ENCODE peak calls at places on chromosome 10, in seven cellular contexts. P is transverse colon, X is suprapubic skin, J is body of pancreas, D is ovary, R is spleen, H is stomach. A is an unnamed sample.

GRCh38 chr10:34581871-34582532 is 233.1 kb downstream of the PARD3 start:
- DNase-seq in P (no peak), X (no peak), J (no peak), D (no peak), R (no peak), H (no peak), A (no peak)

GRCh38 chr10:35352508-35352907 is 16.2 kb downstream of the CCNY start:
- DNase-seq in P (no peak), X (no peak), J (no peak), D (no peak), R (no peak), H (no peak), A (no peak)

GRCh38 chr10:28841625-28842024 is 164.3 kb downstream of the BAMBI start:
- DNase-seq in P (no peak), X (no peak), J (no peak), D (no peak), R (no peak), H (no peak), A (no peak)

GRCh38 chr10:93280699-93281366 is 201.3 kb downstream of the MYOF start:
- DNase-seq in P (no peak), X (no peak), J (no peak), D (no peak), R (no peak), H (no peak), A (no peak)

GRCh38 chr10:75016290-75016689 is 95.2 kb upstream of the SAMD8 start:
- DNase-seq in P (no peak), X (no peak), J (no peak), D (no peak), R (no peak), H (no peak), A (no peak)

GRCh38 chr10:49484501-49485230 is 54.3 kb downstream of the ERCC6 start:
- DNase-seq in P (no peak), X (no peak), J (no peak), D (no peak), R (no peak), H (no peak), A (no peak)

GRCh38 chr10:50582061-50582460 is 41.7 kb downstream of the SGMS1 start:
- DNase-seq in P (no peak), X (no peak), J (no peak), D (no peak), R (no peak), H (no peak), A (no peak)

GRCh38 chr10:47438857-47439474 is 44.9 kb downstream of the ANXA8 start:
- DNase-seq in P (peak), X (peak), J (peak), D (no peak), R (peak), H (peak), A (peak)

GRCh38 chr10:72285972-72286521 is 12.3 kb downstream of the DDIT4 start:
- DNase-seq in P (no peak), X (no peak), J (no peak), D (no peak), R (no peak), H (no peak), A (no peak)

GRCh38 chr10:3848768-3849643 is 64.0 kb upstream of the KLF6 start:
- DNase-seq in P (no peak), X (no peak), J (no peak), D (no peak), R (no peak), H (no peak), A (no peak)

GRCh38 chr10:75672842-75673241 is 241.4 kb downstream of the LRMDA start:
- DNase-seq in P (no peak), X (no peak), J (no peak), D (no peak), R (no peak), H (no peak), A (no peak)

GRCh38 chr10:4051011-4051407 is 266.0 kb upstream of the KLF6 start:
- DNase-seq in P (no peak), X (no peak), J (peak), D (no peak), R (no peak), H (no peak), A (no peak)

GRCh38 chr10:88385601-88386203 is 197.4 kb downstream of the RNLS start:
- DNase-seq in P (peak), X (no peak), J (peak), D (peak), R (peak), H (peak), A (peak)

GRCh38 chr10:64506963-64507362 is 985.8 kb downstream of the REEP3 start:
- DNase-seq in P (no peak), X (no peak), J (no peak), D (no peak), R (no peak), H (no peak), A (no peak)

GRCh38 chr10:61878411-61879051 is 23.0 kb upstream of the ARID5B start:
- DNase-seq in P (no peak), X (no peak), J (no peak), D (no peak), R (no peak), H (no peak), A (no peak)

GRCh38 chr10:132458595-132459251 is 61.7 kb downstream of the PWWP2B start:
- DNase-seq in P (peak), X (peak), J (peak), D (peak), R (peak), H (peak), A (no peak)

GRCh38 chr10:75191821-75192568 is 18.6 kb upstream of the VDAC2 start:
- DNase-seq in P (peak), X (no peak), J (peak), D (peak), R (no peak), H (peak), A (peak)

GRCh38 chr10:94362360-94363250 is at the start of gene NOC3L:
- DNase-seq in P (peak), X (peak), J (peak), D (peak), R (peak), H (peak), A (peak)
- TF ChIP-seq POLR2A in P (peak), X (no peak), J (peak), D (no peak), R (peak), H (no peak), A (no peak)

GRCh38 chr10:96719205-96719604 is 1.1 kb downstream of the PIK3AP1 start:
- DNase-seq in P (no peak), X (no peak), J (peak), D (no peak), R (no peak), H (no peak), A (no peak)
- TF ChIP-seq CTCF in P (no peak), X (no peak), J (peak), D (no peak), R (no peak), H (no peak), A (no peak)

GRCh38 chr10:25082276-25083204 is 66.1 kb downstream of the THNSL1 start:
- DNase-seq in P (no peak), X (no peak), J (no peak), D (no peak), R (no peak), H (no peak), A (no peak)
- H3K4me3 ChIP-seq in P (no peak), X (no peak), J (no peak), D (no peak), R (no peak), H (no peak), A (no peak)

GRCh38 chr10:96270564-96270963 is 805 bp downstream of the BLNK start:
- DNase-seq in P (no peak), X (no peak), J (no peak), D (no peak), R (no peak), H (no peak), A (no peak)

GRCh38 chr10:96269438-96270300 is 1.7 kb downstream of the BLNK start:
- DNase-seq in P (peak), X (no peak), J (no peak), D (no peak), R (no peak), H (no peak), A (no peak)

GRCh38 chr10:96272256-96272985 is 1.1 kb upstream of the BLNK start:
- DNase-seq in P (no peak), X (no peak), J (no peak), D (no peak), R (no peak), H (no peak), A (no peak)

GRCh38 chr10:96272986-96273280 is 1.6 kb upstream of the BLNK start:
- DNase-seq in P (no peak), X (no peak), J (no peak), D (no peak), R (no peak), H (no peak), A (peak)

GRCh38 chr10:96271017-96271815 is at the start of gene BLNK:
- DNase-seq in P (peak), X (peak), J (peak), D (no peak), R (peak), H (peak), A (peak)
- TF ChIP-seq POLR2A in P (peak), X (no peak), J (peak), D (no peak), R (no peak), H (no peak), A (no peak)

DNA sequence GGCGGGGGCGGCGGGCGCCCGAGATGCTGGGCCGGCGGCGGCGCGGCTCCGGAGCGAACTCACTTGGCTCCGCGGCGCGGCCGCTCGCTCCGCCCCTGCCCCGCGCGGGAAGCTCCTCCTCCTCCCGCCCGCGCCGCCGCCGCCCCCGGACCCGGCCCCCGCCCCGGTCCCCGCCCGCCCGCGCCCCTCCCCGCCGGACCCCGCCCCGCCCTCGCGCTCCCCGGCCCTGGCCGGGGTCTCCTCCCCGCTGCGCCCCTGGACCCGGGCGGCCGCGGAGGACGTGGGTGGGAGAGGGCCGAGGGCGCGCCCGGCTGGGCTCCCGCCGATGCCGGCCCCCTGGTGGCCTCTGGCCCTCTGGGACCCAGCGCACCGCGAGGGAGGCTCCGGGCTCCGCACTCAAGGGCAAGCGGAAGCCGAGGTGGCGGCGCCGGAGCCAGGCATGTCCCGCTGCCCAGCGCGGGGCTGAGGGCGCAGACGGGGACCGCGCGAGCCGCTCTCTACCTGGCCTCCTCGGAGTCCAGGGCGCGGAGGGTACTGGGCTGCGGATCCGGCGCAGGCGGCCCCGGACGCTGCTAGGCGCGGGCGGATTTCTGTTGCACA is at the start of gene TCERG1L:
- DNase-seq in P (no peak), X (no peak), J (peak), D (peak), R (peak), H (no peak), A (no peak)
- TF ChIP-seq CTCF in P (no peak), X (no peak), J (peak), D (no peak), R (no peak), H (no peak), A (no peak)

GRCh38 chr10:90916392-90917110 is 4.3 kb downstream of the ANKRD1 start:
- DNase-seq in P (no peak), X (no peak), J (no peak), D (no peak), R (no peak), H (no peak), A (no peak)

GRCh38 chr10:90919683-90920574 is 958 bp downstream of the ANKRD1 start:
- DNase-seq in P (no peak), X (no peak), J (no peak), D (no peak), R (no peak), H (no peak), A (no peak)

GRCh38 chr10:90917968-90918318 is 2.9 kb downstream of the ANKRD1 start:
- DNase-seq in P (no peak), X (no peak), J (no peak), D (no peak), R (no peak), H (no peak), A (no peak)

GRCh38 chr10:90915141-90916075 is 5.5 kb downstream of the ANKRD1 start:
- DNase-seq in P (no peak), X (no peak), J (no peak), D (no peak), R (no peak), H (no peak), A (no peak)

DNA sequence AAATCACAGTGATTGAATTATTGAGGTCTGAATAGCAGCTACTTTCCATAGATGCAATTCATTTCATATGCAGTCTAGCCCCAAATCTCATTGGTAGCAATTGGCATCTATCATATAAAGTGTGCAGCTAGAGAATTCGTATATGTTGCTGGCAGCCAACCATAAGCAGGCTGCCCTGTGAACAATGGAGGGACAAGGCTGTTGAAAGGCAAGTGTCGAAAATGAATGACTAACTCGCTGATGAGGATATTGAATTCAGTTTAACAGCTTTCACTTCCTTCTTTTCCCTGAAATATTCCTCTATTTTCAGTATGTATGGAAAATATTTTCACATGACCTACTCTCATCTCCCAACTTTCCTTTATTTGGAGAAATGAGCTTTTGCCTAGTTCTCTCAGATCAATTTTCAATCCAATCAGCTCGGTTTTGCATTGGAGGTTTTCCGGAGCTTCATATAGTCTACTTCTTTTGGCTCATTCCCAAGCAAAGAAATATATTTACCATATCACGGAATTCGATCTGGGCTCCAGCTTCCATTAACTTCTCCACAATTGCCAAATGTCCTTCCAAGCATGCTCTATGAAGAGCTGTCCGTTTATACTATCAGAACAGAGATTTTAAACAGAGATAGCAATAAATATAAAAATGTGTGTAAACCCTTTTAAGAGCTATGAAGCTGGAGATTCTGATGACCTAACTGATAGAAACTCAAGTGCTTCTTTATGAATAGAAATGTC is 3.5 kb downstream of the ANKRD1 start:
- DNase-seq in P (no peak), X (no peak), J (no peak), D (no peak), R (no peak), H (no peak), A (no peak)
- H3K4me3 ChIP-seq in P (no peak), X (no peak), J (no peak), D (no peak), R (no peak), H (no peak), A (no peak)

DNA sequence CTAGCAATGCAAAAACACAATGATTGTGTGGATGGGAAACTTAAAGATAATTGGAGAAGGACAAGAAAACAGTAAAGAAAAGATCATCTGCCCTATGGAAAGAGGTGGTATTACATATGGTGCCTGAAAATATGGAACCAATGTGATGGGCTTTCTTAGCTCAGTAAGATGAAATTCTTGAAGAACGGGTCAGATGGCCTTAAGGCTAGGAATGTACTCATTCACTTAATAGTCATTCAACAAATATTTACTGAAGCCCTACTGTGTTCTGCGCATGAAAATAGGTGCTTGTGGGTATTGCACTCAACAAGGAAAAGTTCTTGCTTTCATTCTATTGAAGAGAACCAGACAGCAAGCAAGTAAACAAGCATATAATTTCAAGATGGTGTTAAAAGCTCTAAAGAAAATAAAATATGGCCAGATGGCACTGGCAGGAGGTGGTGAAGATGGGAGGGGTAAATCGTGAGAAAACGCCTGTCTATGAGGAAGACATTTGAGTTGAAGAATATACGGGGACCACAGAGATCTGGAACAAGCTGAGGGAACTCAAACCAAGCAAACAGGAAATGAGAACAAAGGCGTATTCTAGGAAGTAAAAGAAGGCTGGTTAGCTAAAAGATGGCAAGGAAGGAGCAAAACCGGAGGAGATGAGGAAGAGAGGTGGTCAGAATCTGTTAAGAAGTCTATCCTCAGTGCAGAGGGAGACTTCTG is 179.6 kb downstream of the ANK3 start:
- DNase-seq in P (no peak), X (no peak), J (no peak), D (no peak), R (no peak), H (no peak), A (no peak)
- TF ChIP-seq POLR2A in P (no peak), X (no peak), J (no peak), D (no peak), R (no peak), H (no peak), A (no peak)

GRCh38 chr10:20407421-20407820 is 489.7 kb downstream of the NEBL start:
- DNase-seq in P (no peak), X (no peak), J (no peak), D (no peak), R (no peak), H (no peak), A (no peak)
- TF ChIP-seq CTCF in P (no peak), X (no peak), J (no peak), D (no peak), R (no peak), H (no peak), A (no peak)

GRCh38 chr10:31152421-31153133 is 120.9 kb upstream of the ZNF438 start:
- DNase-seq in P (no peak), X (no peak), J (no peak), D (no peak), R (no peak), H (no peak), A (no peak)

GRCh38 chr10:31154996-31155395 is 123.3 kb upstream of the ZNF438 start:
- DNase-seq in P (no peak), X (no peak), J (no peak), D (no peak), R (no peak), H (no peak), A (no peak)

GRCh38 chr10:31157125-31157983 is 125.7 kb upstream of the ZNF438 start:
- DNase-seq in P (peak), X (no peak), J (peak), D (peak), R (no peak), H (no peak), A (no peak)

GRCh38 chr10:31153692-31154091 is 122.0 kb upstream of the ZNF438 start:
- DNase-seq in P (no peak), X (no peak), J (no peak), D (no peak), R (no peak), H (no peak), A (no peak)

DNA sequence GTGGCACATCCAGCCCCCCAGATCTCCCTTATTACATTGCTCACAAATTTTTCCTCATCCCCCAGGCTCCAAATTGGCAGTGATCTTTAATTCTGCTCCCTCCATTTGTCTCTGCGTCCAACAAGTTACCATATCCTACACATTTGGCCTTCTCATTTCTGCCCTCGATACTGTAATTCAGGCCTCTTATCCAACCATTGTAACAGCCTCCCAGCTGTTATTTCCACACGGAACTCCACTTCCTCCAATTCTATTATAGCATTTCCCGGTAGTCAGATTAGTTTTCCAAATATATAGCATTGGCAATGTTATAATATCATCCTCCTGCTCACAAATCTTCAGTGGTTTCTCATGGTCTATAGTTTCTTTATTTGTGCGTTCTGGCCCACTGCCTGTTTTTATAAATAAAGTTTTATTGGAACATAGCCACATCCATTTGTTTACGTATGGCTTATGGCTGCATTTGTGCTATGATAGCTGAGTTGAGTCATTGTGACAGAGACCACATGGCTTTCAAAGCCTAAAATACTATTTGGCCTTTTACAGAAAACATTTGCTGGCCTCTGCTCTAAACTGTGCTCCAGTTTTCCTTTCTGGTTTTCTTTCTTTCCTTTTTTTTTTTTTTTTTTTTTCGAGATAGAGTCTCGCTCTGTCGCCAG is 126.5 kb upstream of the ZNF438 start:
- DNase-seq in P (no peak), X (no peak), J (no peak), D (no peak), R (no peak), H (no peak), A (no peak)
- H3K4me3 ChIP-seq in P (no peak), X (peak), J (no peak), D (no peak), R (no peak), H (no peak), A (no peak)